ENCODE peak calls at places on chromosome 2, in nine cellular contexts. M is mesenchymal stem cell; A is stimulated activated CD4-positive, alpha-beta T cell treated with anti-CD3 and anti-CD28 coated beads, Interleukin-4, amount 100 ng/mL, for 24 hours; P is neural crest cell; R is NCI-H748 treated with DMSO at 0.1 percent for 48 hours; S is amniotic epithelial cell; I is hypothalamus; L is cerebellar cortex; F is NCI-H345. O is an unnamed sample.

GRCh38 chr2:229445013-229445412 is 173.9 kb upstream of the PID1 start:
- DNase-seq in M (peak), A (no peak), P (no peak), R (no peak), S (peak), I (no peak), L (peak), F (no peak), O (no peak)

GRCh38 chr2:223722226-223722625 is 115.2 kb downstream of the AP1S3 start:
- DNase-seq in M (no peak), A (no peak), P (no peak), R (no peak), S (peak), I (no peak), L (peak), F (no peak), O (no peak)

GRCh38 chr2:20526666-20527065 is 79.8 kb downstream of the RHOB start:
- DNase-seq in M (peak), A (no peak), P (no peak), R (no peak), S (no peak), I (no peak), L (no peak), F (peak), O (no peak)

GRCh38 chr2:193584522-193584938 is 1389.8 kb upstream of the TMEFF2 start:
- DNase-seq in M (peak), A (no peak), P (peak), R (peak), S (no peak), I (no peak), L (no peak), F (no peak), O (peak)

GRCh38 chr2:100052645-100053044 is 89.7 kb downstream of the AFF3 start:
- DNase-seq in M (no peak), A (no peak), P (no peak), R (no peak), S (no peak), I (no peak), L (no peak), F (no peak), O (no peak)

GRCh38 chr2:60073201-60073600 is 480.3 kb downstream of the BCL11A start:
- DNase-seq in M (no peak), A (no peak), P (no peak), R (no peak), S (no peak), I (no peak), L (no peak), F (no peak), O (peak)

GRCh38 chr2:19911799-19912509 is 10.2 kb upstream of the TTC32 start:
- DNase-seq in M (peak), A (no peak), P (no peak), R (no peak), S (peak), I (no peak), L (no peak), F (no peak), O (no peak)

GRCh38 chr2:11930211-11930761 is 183.9 kb downstream of the LPIN1 start:
- DNase-seq in M (peak), A (no peak), P (no peak), R (no peak), S (no peak), I (no peak), L (no peak), F (no peak), O (no peak)

GRCh38 chr2:57407742-57408343 is 638.8 kb upstream of the VRK2 start:
- DNase-seq in M (peak), A (no peak), P (no peak), R (no peak), S (peak), I (no peak), L (no peak), F (no peak), O (no peak)

O was measured in WERI-Rb-1.